ENCODE peak calls at places on chromosomes 7 and 10, in ten cellular contexts. One of them, this sample, is unnamed.

GRCh38 chr7:29424984-29425309 is 138.7 kb upstream of the PRR15 start:
- DNase-seq in heart right ventricle: no peak
- DNase-seq in tibial nerve: no peak
- DNase-seq in fibroblast of lung: no peak
- DNase-seq in cardiac fibroblast: no peak
- DNase-seq in B cell: no peak
- DNase-seq in lower leg skin: no peak
- DNase-seq in fibroblast of pulmonary artery: no peak
- DNase-seq in cardiac muscle cell: no peak
- DNase-seq in A549: no peak
- DNase-seq in this sample: no peak

GRCh38 chr10:35447693-35448407 is 111.5 kb downstream of the CCNY start:
- DNase-seq in heart right ventricle: no peak
- DNase-seq in tibial nerve: no peak
- DNase-seq in fibroblast of lung: peak; percentile 92
- DNase-seq in cardiac fibroblast: peak; percentile 77
- DNase-seq in B cell: no peak
- DNase-seq in lower leg skin: no peak
- DNase-seq in fibroblast of pulmonary artery: peak; percentile 90
- DNase-seq in cardiac muscle cell: no peak
- DNase-seq in A549: peak; percentile 30
- DNase-seq in this sample: peak; percentile 65

GRCh38 chr7:112963634-112964033 is 123.0 kb downstream of the GPR85 start:
- DNase-seq in heart right ventricle: no peak
- DNase-seq in tibial nerve: no peak
- DNase-seq in fibroblast of lung: no peak
- DNase-seq in cardiac fibroblast: no peak
- DNase-seq in B cell: no peak
- DNase-seq in lower leg skin: no peak
- DNase-seq in fibroblast of pulmonary artery: no peak
- DNase-seq in cardiac muscle cell: no peak
- DNase-seq in A549: no peak
- DNase-seq in this sample: no peak

GRCh38 chr10:58981846-58982245 is 194.6 kb upstream of the PHYHIPL start:
- DNase-seq in heart right ventricle: no peak
- DNase-seq in tibial nerve: no peak
- DNase-seq in fibroblast of lung: no peak
- DNase-seq in cardiac fibroblast: no peak
- DNase-seq in B cell: no peak
- DNase-seq in lower leg skin: no peak
- DNase-seq in fibroblast of pulmonary artery: no peak
- DNase-seq in cardiac muscle cell: no peak
- DNase-seq in A549: no peak
- DNase-seq in this sample: no peak

GRCh38 chr7:149209518-149210269 is 14.3 kb downstream of the ZNF282 start:
- DNase-seq in heart right ventricle: no peak
- DNase-seq in tibial nerve: peak; percentile 19
- DNase-seq in fibroblast of lung: peak; percentile 62
- DNase-seq in cardiac fibroblast: peak; percentile 87
- DNase-seq in B cell: peak; percentile 56
- DNase-seq in lower leg skin: no peak
- DNase-seq in fibroblast of pulmonary artery: peak; percentile 79
- DNase-seq in cardiac muscle cell: peak; percentile 29
- DNase-seq in A549: peak; percentile 83
- DNase-seq in this sample: peak; percentile 77

GRCh38 chr10:96587255-96588059 is 645 bp upstream of the TM9SF3 start:
- DNase-seq in heart right ventricle: no peak
- DNase-seq in tibial nerve: peak; percentile 53
- DNase-seq in fibroblast of lung: peak; percentile 86
- DNase-seq in cardiac fibroblast: peak; percentile 88
- DNase-seq in B cell: no peak
- DNase-seq in lower leg skin: peak; percentile 49
- DNase-seq in fibroblast of pulmonary artery: peak; percentile 80
- DNase-seq in cardiac muscle cell: no peak
- DNase-seq in A549: peak; percentile 34
- DNase-seq in this sample: peak; percentile 69

GRCh38 chr10:89701238-89702120 is at the start of gene KIF20B:
- DNase-seq in heart right ventricle: peak; percentile 96
- DNase-seq in tibial nerve: peak; percentile 88
- DNase-seq in fibroblast of lung: peak; percentile 97
- DNase-seq in cardiac fibroblast: peak; percentile 97
- DNase-seq in B cell: peak; percentile 88
- DNase-seq in lower leg skin: peak; percentile 93
- DNase-seq in fibroblast of pulmonary artery: peak; percentile 97
- DNase-seq in cardiac muscle cell: peak; percentile 98
- DNase-seq in A549: peak; percentile 92
- DNase-seq in this sample: peak; percentile 99

GRCh38 chr7:128302110-128302509 is 41.6 kb downstream of the RBM28 start:
- DNase-seq in heart right ventricle: peak; percentile 39
- DNase-seq in tibial nerve: no peak
- DNase-seq in fibroblast of lung: peak; percentile 11
- DNase-seq in cardiac fibroblast: no peak
- DNase-seq in B cell: no peak
- DNase-seq in lower leg skin: no peak
- DNase-seq in fibroblast of pulmonary artery: no peak
- DNase-seq in cardiac muscle cell: no peak
- DNase-seq in A549: no peak
- DNase-seq in this sample: no peak

GRCh38 chr10:101441539-101442455 is 87.8 kb downstream of the BTRC start:
- DNase-seq in heart right ventricle: no peak
- DNase-seq in tibial nerve: peak; percentile 16
- DNase-seq in fibroblast of lung: peak; percentile 76
- DNase-seq in cardiac fibroblast: peak; percentile 84
- DNase-seq in B cell: peak; percentile 11
- DNase-seq in lower leg skin: no peak
- DNase-seq in fibroblast of pulmonary artery: peak; percentile 87
- DNase-seq in cardiac muscle cell: peak; percentile 78
- DNase-seq in A549: peak; percentile 62
- DNase-seq in this sample: peak; percentile 82

GRCh38 chr7:24963218-24963617 is 16.8 kb downstream of the OSBPL3 start:
- DNase-seq in heart right ventricle: peak; percentile 17
- DNase-seq in tibial nerve: peak; percentile 59
- DNase-seq in fibroblast of lung: peak; percentile 79
- DNase-seq in cardiac fibroblast: peak; percentile 38
- DNase-seq in B cell: peak; percentile 51
- DNase-seq in lower leg skin: peak; percentile 70
- DNase-seq in fibroblast of pulmonary artery: peak; percentile 56
- DNase-seq in cardiac muscle cell: no peak
- DNase-seq in A549: no peak
- DNase-seq in this sample: no peak

GRCh38 chr7:30458311-30458710 is 20.3 kb downstream of the NOD1 start:
- DNase-seq in heart right ventricle: no peak
- DNase-seq in tibial nerve: no peak
- DNase-seq in fibroblast of lung: no peak
- DNase-seq in cardiac fibroblast: no peak
- DNase-seq in B cell: no peak
- DNase-seq in lower leg skin: no peak
- DNase-seq in fibroblast of pulmonary artery: no peak
- DNase-seq in cardiac muscle cell: no peak
- DNase-seq in A549: no peak
- DNase-seq in this sample: no peak

GRCh38 chr10:7408003-7408493 is 2.8 kb downstream of the SFMBT2 start:
- DNase-seq in heart right ventricle: peak; percentile 63
- DNase-seq in tibial nerve: no peak
- DNase-seq in fibroblast of lung: peak; percentile 51
- DNase-seq in cardiac fibroblast: no peak
- DNase-seq in B cell: peak; percentile 53
- DNase-seq in lower leg skin: no peak
- DNase-seq in fibroblast of pulmonary artery: peak; percentile 51
- DNase-seq in cardiac muscle cell: peak; percentile 43
- DNase-seq in A549: no peak
- DNase-seq in this sample: no peak

GRCh38 chr10:102545997-102546396 is 42.2 kb downstream of the SUFU start:
- DNase-seq in heart right ventricle: no peak
- DNase-seq in tibial nerve: no peak
- DNase-seq in fibroblast of lung: no peak
- DNase-seq in cardiac fibroblast: no peak
- DNase-seq in B cell: no peak
- DNase-seq in lower leg skin: no peak
- DNase-seq in fibroblast of pulmonary artery: no peak
- DNase-seq in cardiac muscle cell: no peak
- DNase-seq in A549: no peak
- DNase-seq in this sample: no peak

GRCh38 chr10:14624600-14624999 is 150.1 kb downstream of the FAM107B start:
- DNase-seq in heart right ventricle: no peak
- DNase-seq in tibial nerve: no peak
- DNase-seq in fibroblast of lung: no peak
- DNase-seq in cardiac fibroblast: no peak
- DNase-seq in B cell: no peak
- DNase-seq in lower leg skin: no peak
- DNase-seq in fibroblast of pulmonary artery: no peak
- DNase-seq in cardiac muscle cell: no peak
- DNase-seq in A549: no peak
- DNase-seq in this sample: no peak

GRCh38 chr7:44194069-44194468 is 4.8 kb upstream of the GCK start:
- DNase-seq in heart right ventricle: no peak
- DNase-seq in tibial nerve: no peak
- DNase-seq in fibroblast of lung: no peak
- DNase-seq in cardiac fibroblast: peak; percentile 65
- DNase-seq in B cell: no peak
- DNase-seq in lower leg skin: no peak
- DNase-seq in fibroblast of pulmonary artery: peak; percentile 23
- DNase-seq in cardiac muscle cell: no peak
- DNase-seq in A549: no peak
- DNase-seq in this sample: peak; percentile 46

GRCh38 chr7:87599336-87599735 is 1.3 kb downstream of the ABCB1 start:
- DNase-seq in heart right ventricle: no peak
- DNase-seq in tibial nerve: no peak
- DNase-seq in fibroblast of lung: peak; percentile 21
- DNase-seq in cardiac fibroblast: no peak
- DNase-seq in B cell: peak; percentile 67
- DNase-seq in lower leg skin: no peak
- DNase-seq in fibroblast of pulmonary artery: no peak
- DNase-seq in cardiac muscle cell: no peak
- DNase-seq in A549: no peak
- DNase-seq in this sample: no peak

GRCh38 chr7:47999413-47999812 is 20.0 kb upstream of the HUS1 start:
- DNase-seq in heart right ventricle: no peak
- DNase-seq in tibial nerve: no peak
- DNase-seq in fibroblast of lung: no peak
- DNase-seq in cardiac fibroblast: no peak
- DNase-seq in B cell: no peak
- DNase-seq in lower leg skin: no peak
- DNase-seq in fibroblast of pulmonary artery: no peak
- DNase-seq in cardiac muscle cell: no peak
- DNase-seq in A549: no peak
- DNase-seq in this sample: no peak

GRCh38 chr10:60323171-60323570 is 66.5 kb downstream of the ANK3 start:
- DNase-seq in heart right ventricle: no peak
- DNase-seq in tibial nerve: no peak
- DNase-seq in fibroblast of lung: no peak
- DNase-seq in cardiac fibroblast: no peak
- DNase-seq in B cell: no peak
- DNase-seq in lower leg skin: no peak
- DNase-seq in fibroblast of pulmonary artery: no peak
- DNase-seq in cardiac muscle cell: no peak
- DNase-seq in A549: no peak
- DNase-seq in this sample: no peak

GRCh38 chr10:5589963-5590511 is 65.3 kb downstream of the CALML3 start:
- DNase-seq in heart right ventricle: no peak
- DNase-seq in tibial nerve: no peak
- DNase-seq in fibroblast of lung: peak; percentile 86
- DNase-seq in cardiac fibroblast: peak; percentile 29
- DNase-seq in B cell: peak; percentile 3
- DNase-seq in lower leg skin: no peak
- DNase-seq in fibroblast of pulmonary artery: peak; percentile 39
- DNase-seq in cardiac muscle cell: no peak
- DNase-seq in A549: peak; percentile 53
- DNase-seq in this sample: peak; percentile 38
- TF ChIP-seq CTCF in heart right ventricle: no peak
- TF ChIP-seq CTCF in tibial nerve: no peak
- TF ChIP-seq CTCF in fibroblast of lung: peak; percentile 30
- TF ChIP-seq CTCF in cardiac fibroblast: peak; percentile 17
- TF ChIP-seq CTCF in B cell: no peak
- TF ChIP-seq CTCF in lower leg skin: no peak
- TF ChIP-seq CTCF in fibroblast of pulmonary artery: peak; percentile 27
- TF ChIP-seq CTCF in cardiac muscle cell: peak; percentile 39
- TF ChIP-seq CTCF in A549: peak; percentile 16
- TF ChIP-seq CTCF in this sample: peak; percentile 24

DNA sequence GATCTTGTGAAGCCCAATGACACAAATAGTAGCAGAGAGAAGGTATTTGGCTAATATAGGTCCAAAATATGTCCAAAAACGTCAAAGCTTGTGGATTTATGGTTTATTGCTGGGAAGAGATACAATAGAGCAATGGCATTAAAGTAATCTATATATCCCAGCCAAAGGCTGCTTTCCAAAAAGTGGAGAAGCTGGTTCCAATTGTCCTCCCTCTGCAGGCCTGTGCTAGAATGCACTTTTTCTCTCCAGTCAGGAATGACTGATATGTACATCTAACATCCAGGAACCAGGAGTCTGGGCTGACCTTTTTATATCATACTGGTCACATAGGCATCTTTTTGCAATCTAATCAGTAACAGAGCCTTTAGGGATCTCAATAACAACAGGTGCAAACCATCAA is 167.1 kb upstream of the FAM3C start:
- DNase-seq in heart right ventricle: no peak
- DNase-seq in tibial nerve: no peak
- DNase-seq in fibroblast of lung: no peak
- DNase-seq in cardiac fibroblast: no peak
- DNase-seq in B cell: no peak
- DNase-seq in lower leg skin: no peak
- DNase-seq in fibroblast of pulmonary artery: no peak
- DNase-seq in cardiac muscle cell: no peak
- DNase-seq in A549: no peak
- DNase-seq in this sample: peak; percentile 36
- TF ChIP-seq CTCF in heart right ventricle: no peak
- TF ChIP-seq CTCF in tibial nerve: no peak
- TF ChIP-seq CTCF in fibroblast of lung: peak; percentile 8
- TF ChIP-seq CTCF in cardiac fibroblast: peak; percentile 49
- TF ChIP-seq CTCF in B cell: no peak
- TF ChIP-seq CTCF in lower leg skin: no peak
- TF ChIP-seq CTCF in fibroblast of pulmonary artery: peak; percentile 45
- TF ChIP-seq CTCF in cardiac muscle cell: peak; percentile 25
- TF ChIP-seq CTCF in A549: no peak
- TF ChIP-seq CTCF in this sample: peak; percentile 68

GRCh38 chr7:143346018-143346417 is 16.5 kb downstream of the FAM131B start:
- DNase-seq in heart right ventricle: no peak
- DNase-seq in tibial nerve: no peak
- DNase-seq in fibroblast of lung: no peak
- DNase-seq in cardiac fibroblast: no peak
- DNase-seq in B cell: no peak
- DNase-seq in lower leg skin: no peak
- DNase-seq in fibroblast of pulmonary artery: no peak
- DNase-seq in cardiac muscle cell: no peak
- DNase-seq in A549: no peak
- DNase-seq in this sample: no peak
- TF ChIP-seq CTCF in heart right ventricle: no peak
- TF ChIP-seq CTCF in tibial nerve: no peak
- TF ChIP-seq CTCF in fibroblast of lung: no peak
- TF ChIP-seq CTCF in cardiac fibroblast: no peak
- TF ChIP-seq CTCF in B cell: no peak
- TF ChIP-seq CTCF in lower leg skin: no peak
- TF ChIP-seq CTCF in fibroblast of pulmonary artery: no peak
- TF ChIP-seq CTCF in cardiac muscle cell: no peak
- TF ChIP-seq CTCF in A549: no peak
- TF ChIP-seq CTCF in this sample: no peak

DNA sequence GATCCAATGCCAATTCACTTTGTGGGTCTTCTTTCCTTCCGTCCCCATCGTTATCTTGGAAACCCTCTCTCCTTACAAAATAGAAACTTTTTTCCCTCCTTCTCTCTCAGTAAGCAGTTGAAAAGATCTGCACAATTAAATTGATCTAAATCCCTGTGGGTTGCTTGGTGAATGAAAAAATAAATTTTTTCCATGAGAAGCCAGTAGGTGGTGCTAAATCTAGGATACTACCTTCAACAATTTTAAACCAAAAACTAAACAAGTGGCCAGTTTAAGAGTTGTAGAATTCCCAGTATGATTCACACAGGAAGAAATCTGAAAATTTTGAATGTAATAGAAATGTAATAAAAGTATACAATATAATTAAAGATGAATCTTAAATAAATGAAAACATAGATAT is 990.3 kb upstream of the ZNF722 start:
- DNase-seq in heart right ventricle: no peak
- DNase-seq in tibial nerve: no peak
- DNase-seq in fibroblast of lung: no peak
- DNase-seq in cardiac fibroblast: peak; percentile 2
- DNase-seq in B cell: no peak
- DNase-seq in lower leg skin: no peak
- DNase-seq in fibroblast of pulmonary artery: no peak
- DNase-seq in cardiac muscle cell: no peak
- DNase-seq in A549: no peak
- DNase-seq in this sample: no peak
- TF ChIP-seq CTCF in heart right ventricle: no peak
- TF ChIP-seq CTCF in tibial nerve: no peak
- TF ChIP-seq CTCF in fibroblast of lung: no peak
- TF ChIP-seq CTCF in cardiac fibroblast: no peak
- TF ChIP-seq CTCF in B cell: peak; percentile 11
- TF ChIP-seq CTCF in lower leg skin: no peak
- TF ChIP-seq CTCF in fibroblast of pulmonary artery: no peak
- TF ChIP-seq CTCF in cardiac muscle cell: no peak
- TF ChIP-seq CTCF in A549: no peak
- TF ChIP-seq CTCF in this sample: no peak